ENCODE peak calls at places on chromosomes 1 and 21, in five cellular contexts. I is GM12878, O is HepG2, R is SK-N-SH, Y is H1. M is an unnamed sample.

GRCh38 chr1:212315907-212316306 is 30.7 kb downstream of the PPP2R5A start:
- DNase-seq in O (peak), Y (peak), R (no peak), I (no peak), M (peak)

GRCh38 chr1:100847481-100847880 is 47.2 kb downstream of the EXTL2 start:
- DNase-seq in Y (no peak), O (no peak), I (no peak), R (no peak), M (no peak)

GRCh38 chr1:92076363-92076762 is 1.2 kb upstream of the SETSIP start:
- DNase-seq in R (no peak), O (no peak), Y (no peak), I (no peak), M (no peak)

GRCh38 chr1:53390261-53390660 is 62.4 kb upstream of the LRP8 start:
- DNase-seq in R (no peak), O (no peak), I (no peak), Y (no peak), M (no peak)

GRCh38 chr1:119712342-119713038 is 756 bp downstream of the PHGDH start:
- DNase-seq in Y (no peak), O (peak), I (no peak), R (peak), M (peak)

GRCh38 chr1:92084651-92085050 is 4.5 kb downstream of the BTBD8 start:
- DNase-seq in Y (no peak), R (no peak), I (no peak), O (no peak), M (no peak)

GRCh38 chr1:60657926-60658325 is 424.4 kb upstream of the NFIA start:
- DNase-seq in O (no peak), Y (no peak), R (no peak), I (no peak), M (no peak)

GRCh38 chr21:43726686-43727570 is 8.0 kb downstream of the PDXK start:
- DNase-seq in Y (no peak), O (no peak), I (no peak), R (no peak), M (peak)

GRCh38 chr1:68384321-68384813 is 65.4 kb downstream of the RPE65 start:
- DNase-seq in R (no peak), I (no peak), Y (peak), O (peak), M (no peak)

GRCh38 chr1:32983039-32983438 is 18.4 kb upstream of the RNF19B start:
- DNase-seq in R (no peak), I (no peak), O (no peak), Y (no peak), M (no peak)

GRCh38 chr1:21022279-21023040 is 154.2 kb downstream of the EIF4G3 start:
- DNase-seq in I (peak), O (peak), R (peak), Y (no peak), M (peak)

GRCh38 chr1:2548068-2548589 is 8.0 kb upstream of the TNFRSF14 start:
- DNase-seq in I (peak), R (peak), Y (no peak), O (peak), M (peak)

GRCh38 chr1:216823731-216824130 is 100.5 kb upstream of the ESRRG start:
- DNase-seq in R (no peak), Y (no peak), O (no peak), I (no peak), M (no peak)

GRCh38 chr1:228265167-228265566 is 57.3 kb downstream of the OBSCN start:
- DNase-seq in I (no peak), Y (no peak), R (peak), O (no peak), M (no peak)

GRCh38 chr1:187665513-187665912 is 836.8 kb downstream of the PLA2G4A start:
- DNase-seq in R (no peak), I (no peak), Y (no peak), O (no peak), M (no peak)

GRCh38 chr1:35646043-35646442 is 4.7 kb upstream of the PSMB2 start:
- DNase-seq in R (no peak), Y (no peak), I (no peak), O (no peak), M (no peak)

GRCh38 chr1:79353224-79353623 is 346.7 kb upstream of the ADGRL4 start:
- DNase-seq in O (peak), R (peak), I (no peak), Y (no peak), M (peak)

GRCh38 chr1:63915121-63915520 is 141.3 kb downstream of the ROR1 start:
- DNase-seq in O (peak), R (peak), I (no peak), Y (no peak), M (no peak)

GRCh38 chr1:188023206-188023605 is 1194.5 kb downstream of the PLA2G4A start:
- DNase-seq in R (no peak), O (no peak), I (no peak), Y (no peak), M (no peak)

GRCh38 chr1:103211073-103211472 is 102.8 kb upstream of the COL11A1 start:
- DNase-seq in R (no peak), Y (no peak), O (no peak), I (no peak), M (no peak)

GRCh38 chr1:3453203-3453761 is 1.2 kb upstream of the ARHGEF16 start:
- DNase-seq in R (peak), I (peak), O (peak), Y (peak), M (peak)

GRCh38 chr1:114345930-114346479 is 165.0 kb downstream of the TRIM33 start:
- DNase-seq in I (no peak), R (peak), O (no peak), Y (no peak), M (no peak)

GRCh38 chr1:186559601-186560116 is 98.7 kb upstream of the PDC start:
- DNase-seq in R (no peak), I (no peak), Y (no peak), O (no peak), M (no peak)

GRCh38 chr1:186568221-186568620 is 107.3 kb upstream of the PDC start:
- DNase-seq in O (no peak), I (no peak), R (no peak), Y (no peak), M (no peak)

GRCh38 chr1:186566140-186566850 is 105.4 kb upstream of the PDC start:
- DNase-seq in I (no peak), Y (no peak), O (no peak), R (no peak), M (no peak)

DNA sequence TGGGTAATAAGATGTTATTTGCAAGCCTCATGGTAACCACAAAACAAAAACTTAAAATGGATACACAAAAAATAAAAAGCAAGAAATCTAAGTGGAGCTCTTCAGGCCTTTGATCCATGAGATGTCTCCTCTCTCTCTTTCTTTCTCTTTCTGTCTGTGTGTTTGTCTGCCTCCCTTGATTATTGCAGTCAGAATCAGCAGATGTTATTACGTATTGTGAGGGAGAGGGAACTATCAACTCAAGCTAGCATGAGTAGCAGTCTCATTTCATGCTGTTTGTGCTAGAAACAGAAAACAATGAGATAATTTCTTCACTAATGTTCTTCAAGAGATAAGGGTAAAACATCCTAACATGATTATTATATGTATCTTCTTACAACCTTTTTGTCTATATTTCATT is 103.6 kb upstream of the PDC start:
- DNase-seq in O (no peak), Y (no peak), R (no peak), I (no peak), M (no peak)
- TF ChIP-seq GABPA in O (no peak), Y (no peak), R (no peak), I (no peak), M (no peak)

DNA sequence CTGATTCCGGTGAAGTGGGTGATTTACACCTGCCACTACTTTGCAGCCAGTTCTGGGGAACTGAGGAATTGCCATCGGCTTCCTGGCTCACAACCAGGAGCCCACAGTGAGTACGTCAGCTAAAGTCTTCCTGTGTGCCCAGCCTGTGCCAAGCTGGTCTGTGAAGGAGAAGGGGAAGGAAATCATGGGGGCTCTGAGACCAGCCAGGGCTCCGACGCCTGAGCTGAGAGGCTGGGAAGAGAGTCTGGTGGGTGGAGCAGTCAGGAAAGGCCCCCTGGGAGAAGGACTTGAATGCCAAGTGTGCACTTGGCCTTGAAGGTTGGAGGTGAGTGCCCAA is 1.2 kb downstream of the LURAP1 start:
- DNase-seq in Y (no peak), O (no peak), I (no peak), R (peak), M (no peak)
- H3K4me3 ChIP-seq in Y (peak), O (no peak), I (no peak), R (peak), M (no peak)

GRCh38 chr21:39675595-39675994 is 62.9 kb downstream of the B3GALT5 start:
- DNase-seq in O (no peak), R (peak), I (no peak), Y (no peak), M (no peak)
- TF ChIP-seq POLR2AphosphoS5 in O (no peak), R (no peak), I (no peak), Y (no peak), M (no peak)

GRCh38 chr1:219119839-219120238 is 53.8 kb upstream of the LYPLAL1 start:
- DNase-seq in O (no peak), R (no peak), Y (no peak), I (no peak), M (peak)
- TF ChIP-seq GABPA in O (no peak), R (no peak), Y (no peak), I (no peak), M (no peak)